ENCODE peak calls at places on chromosome 18, in ten cellular contexts. J is NAMALWA, X is HTR-8/SVneo, T is GOT3, I is stromal cell of bone marrow, N is T-helper 2 cell, Z is HT-29, B is breast epithelium, S is substantia nigra, D is AG08396. G is an unnamed sample.

GRCh38 chr18:48545690-48546365 is 7.0 kb downstream of the CTIF start:
- DNase-seq in X (no peak), Z (no peak), D (peak), J (no peak), N (no peak), I (no peak), B (peak), S (peak), T (no peak), G (no peak)

GRCh38 chr18:4444306-4444705 is 10.8 kb downstream of the DLGAP1 start:
- DNase-seq in D (no peak), T (no peak), B (no peak), I (no peak), Z (peak), S (no peak), X (no peak), J (no peak), N (no peak), G (no peak)

GRCh38 chr18:44507729-44508325 is 172.9 kb upstream of the SETBP1 start:
- DNase-seq in I (no peak), D (no peak), B (no peak), N (no peak), Z (no peak), S (peak), X (no peak), T (no peak), J (peak), G (no peak)

GRCh38 chr18:13266208-13267100 is 47.9 kb downstream of the LDLRAD4 start:
- DNase-seq in S (no peak), N (no peak), D (no peak), I (no peak), B (peak), T (no peak), X (no peak), J (no peak), Z (no peak), G (peak)

GRCh38 chr18:9627642-9628041 is 13.3 kb upstream of the PPP4R1 start:
- DNase-seq in J (no peak), I (no peak), B (no peak), S (no peak), T (no peak), Z (no peak), X (no peak), N (no peak), D (no peak), G (peak)

GRCh38 chr18:44423826-44424225 is 256.9 kb upstream of the SETBP1 start:
- DNase-seq in J (no peak), I (no peak), X (no peak), S (no peak), Z (no peak), B (no peak), D (no peak), N (no peak), T (no peak), G (no peak)

GRCh38 chr18:77068321-77068841 is 64.2 kb downstream of the MBP start:
- DNase-seq in B (no peak), Z (no peak), N (no peak), S (no peak), I (no peak), T (no peak), X (no peak), J (no peak), D (no peak), G (peak)

GRCh38 chr18:34121157-34121807 is 103.4 kb downstream of the NOL4 start:
- DNase-seq in X (no peak), I (no peak), S (no peak), Z (no peak), J (no peak), D (no peak), N (no peak), B (no peak), T (no peak), G (peak)

GRCh38 chr18:62407660-62408059 is 82.5 kb downstream of the TNFRSF11A start:
- DNase-seq in N (no peak), J (no peak), I (no peak), S (no peak), X (no peak), T (no peak), B (no peak), Z (no peak), D (no peak), G (no peak)

GRCh38 chr18:51025512-51025911 is 4.5 kb upstream of the SMAD4 start:
- DNase-seq in B (no peak), J (no peak), T (no peak), D (no peak), X (no peak), N (no peak), I (no peak), S (no peak), Z (no peak), G (no peak)

GRCh38 chr18:46546111-46546640 is 110.8 kb downstream of the LOXHD1 start:
- DNase-seq in X (no peak), N (no peak), D (no peak), T (no peak), S (no peak), J (no peak), Z (no peak), B (no peak), I (no peak), G (no peak)

GRCh38 chr18:58267493-58267892 is 223.5 kb downstream of the NEDD4L start:
- DNase-seq in I (peak), X (no peak), N (no peak), S (no peak), B (no peak), J (no peak), T (no peak), D (no peak), Z (no peak), G (no peak)

GRCh38 chr18:77164026-77164425 is 31.4 kb upstream of the MBP start:
- DNase-seq in I (no peak), J (no peak), S (no peak), Z (no peak), B (no peak), X (no peak), T (no peak), N (no peak), D (no peak), G (no peak)

GRCh38 chr18:48621240-48621639 is 82.4 kb downstream of the CTIF start:
- DNase-seq in J (no peak), B (no peak), X (peak), T (no peak), N (no peak), I (no peak), D (peak), Z (no peak), S (no peak), G (no peak)

GRCh38 chr18:2139676-2140075 is 431.6 kb downstream of the METTL4 start:
- DNase-seq in X (peak), B (no peak), S (no peak), T (no peak), Z (peak), I (no peak), J (no peak), N (no peak), D (peak), G (peak)

GRCh38 chr18:36311026-36311570 is 13.6 kb downstream of the FHOD3 start:
- DNase-seq in Z (no peak), D (no peak), S (no peak), X (no peak), N (no peak), B (no peak), I (no peak), J (no peak), T (no peak), G (no peak)

GRCh38 chr18:2901405-2901989 is 54.7 kb downstream of the EMILIN2 start:
- DNase-seq in N (no peak), S (no peak), B (no peak), T (no peak), Z (no peak), J (no peak), X (no peak), D (peak), I (peak), G (no peak)

GRCh38 chr18:22900558-22901183 is 32.5 kb upstream of the RBBP8 start:
- DNase-seq in J (no peak), S (peak), T (no peak), X (no peak), I (no peak), B (peak), D (peak), N (no peak), Z (no peak), G (no peak)

GRCh38 chr18:22545091-22545795 is 127.5 kb upstream of the CTAGE1 start:
- DNase-seq in N (no peak), S (no peak), T (no peak), B (no peak), Z (no peak), D (no peak), X (no peak), J (no peak), I (no peak), G (no peak)

GRCh38 chr18:62551972-62552513 is 29.2 kb downstream of the ZCCHC2 start:
- DNase-seq in D (no peak), N (no peak), I (no peak), J (no peak), B (no peak), T (no peak), Z (no peak), S (no peak), X (no peak), G (no peak)

GRCh38 chr18:79693561-79694205 is 14.1 kb downstream of the CTDP1 start:
- DNase-seq in X (no peak), D (no peak), T (no peak), B (no peak), S (no peak), N (no peak), J (no peak), Z (no peak), I (no peak), G (no peak)

GRCh38 chr18:48667276-48668254 is 128.7 kb downstream of the CTIF start:
- DNase-seq in J (peak), T (no peak), B (no peak), D (no peak), I (no peak), N (no peak), Z (peak), X (no peak), S (peak), G (peak)

GRCh38 chr18:79949571-79950439 is 1.6 kb downstream of the SLC66A2 start:
- DNase-seq in S (no peak), I (no peak), J (peak), Z (no peak), X (no peak), D (no peak), B (no peak), T (no peak), N (no peak), G (no peak)

GRCh38 chr18:47585136-47585535 is 333.7 kb upstream of the SKOR2 start:
- DNase-seq in S (no peak), D (no peak), T (no peak), B (no peak), Z (no peak), J (no peak), N (no peak), I (no peak), X (no peak), G (no peak)

GRCh38 chr18:47881752-47882455 is 48.6 kb downstream of the SMAD2 start:
- DNase-seq in Z (peak), X (peak), T (no peak), D (peak), N (no peak), I (no peak), S (no peak), B (peak), J (no peak), G (peak)

GRCh38 chr18:28175047-28175929 is 1.6 kb downstream of the CDH2 start:
- DNase-seq in T (no peak), B (no peak), N (no peak), Z (no peak), D (peak), X (peak), S (peak), J (no peak), I (no peak), G (no peak)

GRCh38 chr18:2979871-2980606 is 32.9 kb downstream of the LPIN2 start:
- DNase-seq in T (no peak), J (peak), B (no peak), X (no peak), N (no peak), S (no peak), Z (no peak), I (no peak), D (no peak), G (no peak)

GRCh38 chr18:59276047-59276446 is 2.8 kb upstream of the RAX start:
- DNase-seq in S (no peak), B (no peak), D (no peak), T (no peak), N (no peak), X (no peak), J (no peak), I (no peak), Z (no peak), G (no peak)

GRCh38 chr18:24446953-24447537 is 13.4 kb upstream of the HRH4 start:
- DNase-seq in T (no peak), X (no peak), S (no peak), Z (peak), N (no peak), J (peak), B (no peak), I (no peak), D (no peak), G (no peak)

GRCh38 chr18:29693334-29693733 is 1349.2 kb downstream of the DSC3 start:
- DNase-seq in T (no peak), I (no peak), X (no peak), N (no peak), J (no peak), Z (no peak), S (no peak), B (no peak), D (no peak), G (no peak)

GRCh38 chr18:11071300-11071699 is 78.1 kb downstream of the PIEZO2 start:
- DNase-seq in I (no peak), T (no peak), S (no peak), J (no peak), D (no peak), X (no peak), Z (no peak), B (no peak), N (no peak), G (no peak)